ENCODE peak calls at places on chromosomes 1 and 21, in four cellular contexts. One of them, this sample, is unnamed.

GRCh38 chr1:173202430-173203145 is 4.5 kb downstream of the TNFSF4 start:
- DNase-seq in H1: no peak
- DNase-seq in H9: peak
- DNase-seq in IMR-90: peak
- DNase-seq in this sample: peak

GRCh38 chr1:203278087-203278884 is 27.0 kb upstream of the BTG2 start:
- DNase-seq in IMR-90: peak
- DNase-seq in H1: peak
- DNase-seq in H9: peak
- DNase-seq in this sample: peak

GRCh38 chr21:33949516-33950424 is 34.2 kb upstream of the ATP5PO start:
- DNase-seq in IMR-90: no peak
- DNase-seq in H9: no peak
- DNase-seq in H1: peak
- DNase-seq in this sample: no peak

GRCh38 chr1:31985430-31985829 is 28.2 kb upstream of the KHDRBS1 start:
- DNase-seq in H9: no peak
- DNase-seq in H1: no peak
- DNase-seq in IMR-90: peak
- DNase-seq in this sample: no peak

GRCh38 chr1:226629210-226629895 is 80.8 kb downstream of the STUM start:
- DNase-seq in IMR-90: no peak
- DNase-seq in H9: no peak
- DNase-seq in H1: no peak
- DNase-seq in this sample: no peak

GRCh38 chr1:8422439-8423133 is 104.7 kb downstream of the SLC45A1 start:
- DNase-seq in H9: no peak
- DNase-seq in H1: no peak
- DNase-seq in IMR-90: peak
- DNase-seq in this sample: no peak

GRCh38 chr1:148318123-148318899 is 164.8 kb downstream of the PPIAL4G start:
- DNase-seq in IMR-90: no peak
- DNase-seq in H9: no peak
- DNase-seq in H1: peak
- DNase-seq in this sample: peak

GRCh38 chr1:192160186-192160585 is 1.9 kb downstream of the RGS18 start:
- DNase-seq in H1: no peak
- DNase-seq in IMR-90: peak
- DNase-seq in H9: no peak
- DNase-seq in this sample: no peak

GRCh38 chr1:6603851-6604558 is 1.3 kb upstream of the KLHL21 start:
- DNase-seq in H9: peak
- DNase-seq in IMR-90: peak
- DNase-seq in H1: peak
- DNase-seq in this sample: peak

GRCh38 chr1:75087278-75087677 is 46.9 kb upstream of the LHX8 start:
- DNase-seq in IMR-90: no peak
- DNase-seq in H9: no peak
- DNase-seq in H1: no peak
- DNase-seq in this sample: no peak

GRCh38 chr1:24140741-24141181 is 2.2 kb downstream of the IL22RA1 start:
- DNase-seq in IMR-90: no peak
- DNase-seq in H1: no peak
- DNase-seq in H9: no peak
- DNase-seq in this sample: no peak

GRCh38 chr1:43367026-43367903 is 546 bp downstream of the ELOVL1 start:
- DNase-seq in IMR-90: no peak
- DNase-seq in H1: peak
- DNase-seq in H9: no peak
- DNase-seq in this sample: peak

GRCh38 chr1:209593747-209594146 is 10.2 kb downstream of the CAMK1G start:
- DNase-seq in H1: no peak
- DNase-seq in IMR-90: no peak
- DNase-seq in H9: no peak
- DNase-seq in this sample: no peak

GRCh38 chr1:27143408-27143807 is 11.5 kb downstream of the SLC9A1 start:
- DNase-seq in H9: no peak
- DNase-seq in IMR-90: peak
- DNase-seq in H1: no peak
- DNase-seq in this sample: no peak

GRCh38 chr1:106232128-106232527 is 824.3 kb upstream of the PRMT6 start:
- DNase-seq in H9: no peak
- DNase-seq in H1: no peak
- DNase-seq in IMR-90: no peak
- DNase-seq in this sample: no peak

GRCh38 chr1:116755681-116756080 is 1.5 kb downstream of the CD2 start:
- DNase-seq in H9: no peak
- DNase-seq in H1: no peak
- DNase-seq in IMR-90: no peak
- DNase-seq in this sample: no peak

GRCh38 chr1:74502432-74502831 is 10.0 kb downstream of the LRRC53 start:
- DNase-seq in H9: peak
- DNase-seq in IMR-90: peak
- DNase-seq in H1: no peak
- DNase-seq in this sample: peak

GRCh38 chr1:236627717-236628116 is 23.4 kb upstream of the HEATR1 start:
- DNase-seq in H1: no peak
- DNase-seq in H9: no peak
- DNase-seq in IMR-90: no peak
- DNase-seq in this sample: no peak

GRCh38 chr1:104794035-104794434 is 1044.3 kb downstream of the AMY1C start:
- DNase-seq in IMR-90: no peak
- DNase-seq in H9: no peak
- DNase-seq in H1: no peak
- DNase-seq in this sample: no peak

GRCh38 chr1:115545791-115546733 is 95.7 kb upstream of the VANGL1 start:
- DNase-seq in IMR-90: peak
- DNase-seq in H9: peak
- DNase-seq in H1: peak
- DNase-seq in this sample: peak

GRCh38 chr1:30829889-30830288 is 72.3 kb upstream of the LAPTM5 start:
- DNase-seq in H1: no peak
- DNase-seq in IMR-90: no peak
- DNase-seq in H9: no peak
- DNase-seq in this sample: no peak

GRCh38 chr21:30233228-30233627 is 17.3 kb upstream of the CLDN8 start:
- DNase-seq in IMR-90: no peak
- DNase-seq in H1: no peak
- DNase-seq in H9: no peak
- DNase-seq in this sample: no peak

GRCh38 chr1:27572019-27572678 is 31.8 kb downstream of the AHDC1 start:
- DNase-seq in H1: no peak
- DNase-seq in H9: no peak
- DNase-seq in IMR-90: no peak
- DNase-seq in this sample: peak

GRCh38 chr1:239563680-239564079 is 177.3 kb downstream of the CHRM3 start:
- DNase-seq in IMR-90: no peak
- DNase-seq in H1: no peak
- DNase-seq in H9: no peak
- DNase-seq in this sample: no peak

GRCh38 chr1:109626682-109627408 is 7.2 kb downstream of the AMPD2 start:
- DNase-seq in H1: peak
- DNase-seq in IMR-90: no peak
- DNase-seq in H9: no peak
- DNase-seq in this sample: no peak

GRCh38 chr1:64122588-64122987 is 80.8 kb upstream of the UBE2U start:
- DNase-seq in H9: no peak
- DNase-seq in H1: no peak
- DNase-seq in IMR-90: no peak
- DNase-seq in this sample: no peak

GRCh38 chr1:223556414-223557124 is 108.9 kb downstream of the CAPN8 start:
- DNase-seq in H9: peak
- DNase-seq in H1: peak
- DNase-seq in IMR-90: peak
- DNase-seq in this sample: peak

GRCh38 chr1:169590932-169591331 is 4.7 kb upstream of the F5 start:
- DNase-seq in H9: no peak
- DNase-seq in IMR-90: no peak
- DNase-seq in H1: no peak
- DNase-seq in this sample: no peak

GRCh38 chr1:6962956-6963915 is 178.0 kb downstream of the CAMTA1 start:
- DNase-seq in H1: peak
- DNase-seq in H9: peak
- DNase-seq in IMR-90: no peak
- DNase-seq in this sample: no peak

GRCh38 chr1:241918879-241919278 is 38.7 kb upstream of the BECN2 start:
- DNase-seq in IMR-90: peak
- DNase-seq in H9: no peak
- DNase-seq in H1: no peak
- DNase-seq in this sample: no peak

GRCh38 chr1:100456880-100457279 is 81.1 kb upstream of the GPR88 start:
- DNase-seq in H1: no peak
- DNase-seq in H9: no peak
- DNase-seq in IMR-90: no peak
- DNase-seq in this sample: peak

GRCh38 chr21:43703068-43703880 is 15.7 kb upstream of the PDXK start:
- DNase-seq in IMR-90: peak
- DNase-seq in H1: peak
- DNase-seq in H9: peak
- DNase-seq in this sample: peak

GRCh38 chr1:40980453-40981121 is 1.1 kb downstream of the CTPS1 start:
- DNase-seq in IMR-90: peak
- DNase-seq in H9: peak
- DNase-seq in H1: no peak
- DNase-seq in this sample: peak

GRCh38 chr1:17233675-17234074 is 15.2 kb upstream of the PADI3 start:
- DNase-seq in H1: no peak
- DNase-seq in IMR-90: peak
- DNase-seq in H9: no peak
- DNase-seq in this sample: peak

GRCh38 chr1:64531057-64531456 is 61.1 kb downstream of the CACHD1 start:
- DNase-seq in H1: no peak
- DNase-seq in H9: no peak
- DNase-seq in IMR-90: no peak
- DNase-seq in this sample: no peak

GRCh38 chr1:37860346-37860666 is 914 bp upstream of the MTF1 start:
- DNase-seq in H9: no peak
- DNase-seq in IMR-90: no peak
- DNase-seq in H1: no peak
- DNase-seq in this sample: no peak

GRCh38 chr1:17286646-17287045 is 21.4 kb upstream of the PADI4 start:
- DNase-seq in H1: no peak
- DNase-seq in H9: no peak
- DNase-seq in IMR-90: no peak
- DNase-seq in this sample: no peak

GRCh38 chr21:42735944-42736343 is 82.5 kb downstream of the PDE9A start:
- DNase-seq in H9: no peak
- DNase-seq in H1: no peak
- DNase-seq in IMR-90: no peak
- DNase-seq in this sample: no peak

GRCh38 chr21:44949161-44950015 is 9.6 kb downstream of the SLX9 start:
- DNase-seq in IMR-90: peak
- DNase-seq in H9: peak
- DNase-seq in H1: peak
- DNase-seq in this sample: peak

GRCh38 chr1:161091796-161092507 is 2.6 kb upstream of the NECTIN4 start:
- DNase-seq in H1: no peak
- DNase-seq in H9: no peak
- DNase-seq in IMR-90: no peak
- DNase-seq in this sample: no peak

GRCh38 chr21:17089121-17089520 is 423.7 kb upstream of the CXADR start:
- DNase-seq in H9: no peak
- DNase-seq in IMR-90: no peak
- DNase-seq in H1: no peak
- DNase-seq in this sample: no peak
- H3K56ac ChIP-seq in H9: no peak
- H3K56ac ChIP-seq in IMR-90: no peak
- H3K56ac ChIP-seq in H1: no peak
- H3K56ac ChIP-seq in this sample: no peak

GRCh38 chr1:155124503-155125463 is 2.9 kb upstream of the EFNA1 start:
- DNase-seq in IMR-90: peak
- DNase-seq in H1: peak
- DNase-seq in H9: peak
- DNase-seq in this sample: peak
- H2AK5ac ChIP-seq in IMR-90: peak
- H2AK5ac ChIP-seq in H1: no peak
- H2AK5ac ChIP-seq in H9: no peak
- H2AK5ac ChIP-seq in this sample: no peak

DNA sequence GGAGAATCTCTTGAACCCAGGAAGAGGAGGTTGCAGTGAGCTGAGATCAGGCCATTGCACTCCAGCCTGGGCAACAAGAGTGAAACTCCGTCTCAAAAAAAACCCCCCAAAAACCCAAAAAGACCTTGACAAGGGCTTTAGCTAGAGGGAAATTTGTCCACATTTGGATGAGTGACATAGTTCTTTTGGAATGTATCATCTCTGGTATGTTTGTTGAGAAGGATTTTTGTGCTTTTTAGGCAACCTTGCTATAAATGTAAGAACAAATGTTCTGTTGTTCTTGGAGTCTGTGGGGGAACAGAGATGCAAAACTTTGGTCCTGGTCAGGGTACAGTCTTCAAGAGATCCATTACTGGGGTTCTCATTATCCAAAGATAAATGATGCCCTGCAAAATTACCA is 28.9 kb downstream of the INAVA start:
- DNase-seq in IMR-90: peak
- DNase-seq in H1: no peak
- DNase-seq in H9: no peak
- DNase-seq in this sample: no peak
- H4K5ac ChIP-seq in IMR-90: no peak
- H4K5ac ChIP-seq in H1: no peak
- H4K5ac ChIP-seq in H9: no peak
- H4K5ac ChIP-seq in this sample: no peak

DNA sequence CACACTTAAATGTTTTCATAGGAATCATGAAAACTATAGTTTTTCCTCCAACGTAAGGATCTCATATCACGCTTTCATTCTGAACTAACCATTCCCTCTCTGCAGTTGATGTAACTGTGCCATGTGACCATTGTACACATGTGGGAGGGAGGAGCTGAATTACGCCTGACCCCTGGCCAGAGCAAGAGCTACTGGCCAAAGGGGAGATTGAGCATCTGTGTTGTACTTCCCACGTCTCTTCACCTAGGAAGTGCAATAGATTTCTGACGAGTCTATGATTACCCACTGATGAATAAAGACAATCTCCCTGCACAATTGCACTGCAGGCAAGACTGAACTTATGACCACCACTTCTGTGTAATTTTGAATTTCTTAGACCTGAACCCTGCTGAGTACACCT is 24.0 kb downstream of the PTPRC start:
- DNase-seq in IMR-90: no peak
- DNase-seq in H1: no peak
- DNase-seq in H9: no peak
- DNase-seq in this sample: no peak
- H3K56ac ChIP-seq in IMR-90: no peak
- H3K56ac ChIP-seq in H1: no peak
- H3K56ac ChIP-seq in H9: no peak
- H3K56ac ChIP-seq in this sample: no peak

This sample was measured in mesendoderm.